ENCODE peak calls at places on chromosomes 1 and 21, in nine cellular contexts. Q, U, Y, N, T, R, P, L and M are unnamed samples.

GRCh38 chr1:117694543-117694942 is 88.7 kb downstream of the TENT5C start:
- DNase-seq in P (no peak), Q (no peak), N (no peak), T (no peak), U (no peak), Y (no peak), L (no peak), R (no peak), M (no peak)

GRCh38 chr1:53949023-53949611 is 3.0 kb downstream of the LRRC42 start:
- DNase-seq in R (peak), Q (peak), Y (peak), P (no peak), T (no peak), L (no peak), U (no peak), N (no peak), M (no peak)

GRCh38 chr1:151997284-151997570 is 3.6 kb upstream of the S100A10 start:
- DNase-seq in N (no peak), U (no peak), R (no peak), T (no peak), Y (no peak), Q (no peak), L (no peak), P (no peak), M (no peak)

GRCh38 chr1:101174722-101175121 is 62.1 kb upstream of the S1PR1 start:
- DNase-seq in L (no peak), R (no peak), U (no peak), Y (no peak), N (no peak), Q (no peak), T (no peak), P (no peak), M (peak)

GRCh38 chr1:85243336-85243735 is 16.1 kb downstream of the C1orf52 start:
- DNase-seq in R (no peak), P (no peak), U (no peak), L (no peak), Q (no peak), Y (no peak), T (no peak), N (no peak), M (no peak)

GRCh38 chr1:118535901-118536300 is 350.9 kb upstream of the SPAG17 start:
- DNase-seq in U (no peak), P (no peak), R (no peak), Y (no peak), Q (no peak), T (no peak), L (no peak), N (no peak), M (no peak)

GRCh38 chr1:8238141-8239038 is 79.5 kb upstream of the SLC45A1 start:
- DNase-seq in P (no peak), R (no peak), N (no peak), T (no peak), L (no peak), Q (no peak), Y (no peak), U (no peak), M (no peak)

GRCh38 chr1:20733361-20733975 is 965 bp upstream of the SH2D5 start:
- DNase-seq in T (no peak), Q (no peak), P (no peak), U (no peak), N (no peak), R (no peak), Y (no peak), L (no peak), M (no peak)

GRCh38 chr1:171769171-171769570 is 12.3 kb upstream of the METTL13 start:
- DNase-seq in L (no peak), Q (no peak), P (no peak), T (no peak), N (no peak), R (no peak), Y (no peak), U (no peak), M (no peak)

GRCh38 chr21:35202431-35202830 is 153.3 kb upstream of the RUNX1 start:
- DNase-seq in Y (no peak), L (no peak), P (no peak), N (no peak), U (no peak), T (no peak), R (no peak), Q (no peak), M (no peak)

GRCh38 chr1:36673207-36673606 is 190.5 kb upstream of the CSF3R start:
- DNase-seq in U (no peak), P (no peak), Y (no peak), N (peak), L (no peak), Q (no peak), R (no peak), T (no peak), M (no peak)

GRCh38 chr1:162854245-162854860 is 6.6 kb downstream of the CCDC190 start:
- DNase-seq in L (peak), T (no peak), Q (peak), N (no peak), Y (peak), U (peak), R (peak), P (peak), M (no peak)

GRCh38 chr1:228430243-228430642 is 13.6 kb upstream of the TRIM17 start:
- DNase-seq in Q (no peak), L (no peak), U (no peak), N (no peak), T (no peak), P (no peak), R (no peak), Y (no peak), M (no peak)

GRCh38 chr21:26320541-26320940 is 150.0 kb upstream of the APP start:
- DNase-seq in L (no peak), Y (no peak), N (no peak), Q (no peak), R (no peak), P (no peak), U (no peak), T (no peak), M (no peak)

GRCh38 chr1:198124665-198125064 is 32.1 kb upstream of the NEK7 start:
- DNase-seq in L (no peak), Q (no peak), N (no peak), R (no peak), Y (no peak), T (no peak), P (no peak), U (no peak), M (no peak)

GRCh38 chr21:41169258-41169576 is 1.3 kb downstream of the BACE2 start:
- DNase-seq in Q (no peak), T (no peak), L (no peak), R (no peak), N (no peak), U (no peak), Y (no peak), P (no peak), M (no peak)

GRCh38 chr21:21039624-21040023 is 41.4 kb downstream of the NCAM2 start:
- DNase-seq in U (no peak), R (no peak), N (no peak), P (no peak), Q (no peak), T (no peak), Y (no peak), L (no peak), M (no peak)

GRCh38 chr1:236041899-236042618 is 22.8 kb downstream of the NID1 start:
- DNase-seq in T (no peak), R (no peak), N (no peak), U (no peak), L (no peak), Y (no peak), P (no peak), Q (no peak), M (no peak)

GRCh38 chr1:233635765-233636502 is 22.0 kb downstream of the KCNK1 start:
- DNase-seq in T (no peak), N (no peak), Y (no peak), Q (peak), R (no peak), L (peak), P (no peak), U (no peak), M (no peak)

GRCh38 chr1:215682232-215682631 is 115.1 kb downstream of the KCTD3 start:
- DNase-seq in U (no peak), N (no peak), Q (no peak), P (no peak), L (no peak), Y (no peak), R (no peak), T (no peak), M (no peak)

GRCh38 chr1:63317007-63317813 is 5.2 kb upstream of the FOXD3 start:
- DNase-seq in P (no peak), Q (peak), N (no peak), Y (peak), R (no peak), T (peak), U (no peak), L (peak), M (peak)

GRCh38 chr1:232038704-232039103 is 412.1 kb downstream of the DISC1 start:
- DNase-seq in Y (no peak), T (no peak), P (no peak), U (no peak), L (no peak), R (no peak), Q (no peak), N (no peak), M (no peak)

GRCh38 chr1:226432586-226433360 is 24.9 kb upstream of the PARP1 start:
- DNase-seq in U (no peak), T (no peak), Q (no peak), N (peak), Y (no peak), L (no peak), R (no peak), P (no peak), M (no peak)

GRCh38 chr21:15688016-15688415 is 41.8 kb upstream of the USP25 start:
- DNase-seq in T (no peak), U (no peak), P (no peak), R (no peak), L (no peak), N (no peak), Q (no peak), Y (no peak), M (no peak)

GRCh38 chr1:29544406-29544805 is 308.1 kb downstream of the PTPRU start:
- DNase-seq in L (no peak), P (no peak), T (peak), Y (no peak), Q (no peak), R (no peak), U (no peak), N (no peak), M (no peak)

GRCh38 chr1:23452011-23452411 is 27.5 kb upstream of the TCEA3 start:
- DNase-seq in N (no peak), U (no peak), Q (no peak), P (peak), L (peak), Y (peak), R (no peak), T (no peak), M (peak)

GRCh38 chr21:46154155-46154954 is 1.0 kb downstream of the FTCD start:
- DNase-seq in R (peak), U (peak), N (peak), T (peak), P (no peak), Y (no peak), L (no peak), Q (peak), M (no peak)

GRCh38 chr1:86913399-86913895 is 479 bp downstream of the SELENOF start:
- DNase-seq in T (no peak), Q (peak), R (no peak), L (no peak), Y (peak), P (peak), N (no peak), U (no peak), M (no peak)

GRCh38 chr1:178503849-178504248 is 7.1 kb upstream of the CLEC20A start:
- DNase-seq in N (no peak), Q (no peak), L (no peak), U (no peak), R (no peak), P (no peak), Y (no peak), T (no peak), M (no peak)

GRCh38 chr1:167562697-167563096 is 9.1 kb upstream of the CREG1 start:
- DNase-seq in P (no peak), T (no peak), N (no peak), R (no peak), Y (no peak), U (no peak), L (no peak), Q (no peak), M (no peak)

GRCh38 chr1:232875536-232875935 is 70.3 kb downstream of the MAP10 start:
- DNase-seq in Q (no peak), N (no peak), T (no peak), U (no peak), R (no peak), L (no peak), P (no peak), Y (no peak), M (no peak)

GRCh38 chr1:110945626-110946025 is 18.1 kb downstream of the LRIF1 start:
- DNase-seq in Y (no peak), L (no peak), R (no peak), P (no peak), Q (no peak), T (no peak), N (no peak), U (no peak), M (no peak)

DNA sequence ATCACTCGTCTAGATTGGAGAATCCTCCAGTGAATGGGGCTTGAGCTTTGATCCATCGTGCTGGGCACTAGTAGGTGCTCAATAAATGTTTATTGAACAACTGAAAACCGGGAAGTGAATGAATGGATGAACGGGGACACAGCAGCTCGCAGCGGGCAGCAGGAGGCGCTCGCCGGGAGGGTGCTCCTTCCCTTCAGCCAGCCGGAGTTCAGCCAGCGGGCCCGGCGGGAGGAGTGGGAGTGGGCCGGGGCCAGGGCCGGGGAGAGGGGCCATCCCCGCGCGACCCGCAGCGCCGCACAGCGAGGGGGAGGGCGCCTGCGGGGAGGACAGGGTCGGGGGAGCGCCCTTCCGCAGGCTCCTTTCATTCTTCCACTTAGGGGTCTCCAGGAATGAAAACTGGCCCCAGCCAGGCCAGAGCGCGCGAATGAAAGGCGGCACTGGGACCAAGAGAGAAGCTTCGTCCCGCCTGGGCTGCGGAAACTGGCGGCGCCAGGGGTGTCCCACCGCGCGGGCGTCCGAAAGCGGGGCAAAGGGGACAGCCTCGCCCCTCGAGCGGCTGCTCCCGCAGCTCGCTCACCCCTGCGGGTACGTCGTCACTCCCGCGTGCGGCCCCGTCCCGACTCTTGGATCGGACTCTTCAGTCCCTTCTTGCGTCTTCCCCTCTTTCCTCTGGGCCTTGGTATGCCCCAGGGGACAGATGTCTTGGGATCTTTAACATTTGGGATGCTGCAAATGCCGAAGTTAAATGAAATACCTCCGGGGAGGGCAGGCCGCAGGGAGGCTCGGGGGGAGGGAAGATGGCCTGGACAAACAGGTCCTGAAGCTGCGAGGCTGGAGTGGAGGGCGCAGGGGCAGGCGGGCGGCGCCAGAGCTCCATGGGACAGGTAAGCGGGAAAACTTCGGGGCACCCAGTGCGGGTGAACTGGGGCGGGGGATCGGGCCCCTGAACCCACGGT is 3.6 kb upstream of the INAVA start:
- DNase-seq in R (no peak), T (no peak), Q (peak), Y (peak), U (no peak), L (peak), P (no peak), N (no peak), M (no peak)
- H3K27ac ChIP-seq in R (no peak), T (no peak), Q (peak), Y (peak), U (no peak), L (peak), P (no peak), N (no peak), M (peak)

DNA sequence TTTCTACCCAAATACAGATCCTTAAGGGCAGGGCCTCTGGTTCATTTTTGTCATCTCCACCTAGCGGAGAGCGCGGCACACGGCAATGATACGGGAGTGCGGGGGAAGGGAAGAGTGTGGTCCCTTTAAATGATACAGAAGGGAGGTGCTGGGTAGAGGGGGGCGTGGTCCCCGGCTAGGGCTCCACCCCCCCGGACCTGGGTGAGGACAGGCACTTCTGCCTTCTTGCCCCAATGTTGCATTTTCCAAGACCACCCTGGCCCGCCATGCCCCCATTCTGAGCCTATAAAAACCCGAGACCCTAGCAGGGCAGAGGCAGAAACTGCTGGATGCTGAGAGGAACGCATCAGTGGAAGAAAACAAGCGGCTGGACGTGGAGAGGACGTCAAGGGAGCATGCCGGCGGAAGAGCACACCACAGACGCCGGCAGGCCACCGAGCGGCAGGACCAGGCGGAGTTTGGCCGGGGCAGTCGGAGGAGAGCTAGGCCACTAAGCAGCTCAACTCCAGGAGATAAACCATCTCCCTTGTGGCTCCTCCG is 30.0 kb downstream of the LRRC3 start:
- DNase-seq in U (no peak), Q (peak), Y (no peak), N (no peak), R (no peak), L (peak), P (peak), T (no peak), M (no peak)
- H3K27ac ChIP-seq in U (no peak), Q (peak), Y (no peak), N (no peak), R (no peak), L (no peak), P (no peak), T (no peak), M (no peak)

GRCh38 chr1:94218332-94218731 is 19.1 kb downstream of the ARHGAP29 start:
- DNase-seq in R (no peak), T (no peak), L (no peak), N (no peak), Q (no peak), P (no peak), U (no peak), Y (no peak), M (no peak)
- H3K27ac ChIP-seq in R (peak), T (peak), L (peak), N (no peak), Q (no peak), P (no peak), U (no peak), Y (no peak), M (peak)

DNA sequence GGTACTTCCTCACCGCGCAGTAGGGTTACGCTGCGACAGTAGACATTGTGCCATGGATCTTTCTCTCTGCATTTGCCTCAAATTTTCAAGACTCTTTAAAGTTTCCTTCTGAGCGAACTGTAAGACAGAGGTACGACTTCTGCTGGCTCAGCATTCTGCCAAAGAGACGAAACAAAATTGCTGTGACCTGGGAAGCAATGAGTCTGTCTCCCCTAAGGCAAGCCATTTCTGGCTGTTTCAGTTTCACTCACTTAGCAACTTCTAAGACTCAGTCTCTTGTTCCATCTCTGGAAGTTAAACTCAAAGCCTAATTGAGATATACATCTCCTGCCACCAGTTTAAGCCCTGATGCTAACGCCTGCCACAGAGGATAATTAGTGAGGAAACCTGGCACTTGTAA is 510.9 kb upstream of the DAB1 start:
- DNase-seq in Q (no peak), U (no peak), R (no peak), P (no peak), L (no peak), N (no peak), T (no peak), Y (no peak), M (no peak)
- H3K27ac ChIP-seq in Q (no peak), U (no peak), R (no peak), P (no peak), L (no peak), N (no peak), T (no peak), Y (no peak), M (no peak)

GRCh38 chr1:11802616-11802972 is 3.2 kb downstream of the MTHFR start:
- DNase-seq in R (no peak), T (no peak), P (no peak), L (no peak), Q (peak), Y (no peak), U (no peak), N (no peak), M (no peak)
- H3K27ac ChIP-seq in R (peak), T (peak), P (peak), L (peak), Q (peak), Y (peak), U (peak), N (peak), M (no peak)

GRCh38 chr1:150507912-150508864 is at the start of gene ECM1:
- DNase-seq in Q (peak), P (no peak), N (no peak), U (peak), Y (peak), T (no peak), R (peak), L (no peak), M (no peak)
- H3K27ac ChIP-seq in Q (peak), P (no peak), N (peak), U (no peak), Y (no peak), T (peak), R (peak), L (peak), M (peak)

GRCh38 chr1:89761901-89762300 is 58.9 kb upstream of the LRRC8D start:
- DNase-seq in Q (no peak), R (no peak), Y (no peak), L (no peak), N (no peak), P (no peak), U (no peak), T (no peak), M (no peak)
- H3K27ac ChIP-seq in Q (no peak), R (peak), Y (no peak), L (no peak), N (no peak), P (no peak), U (no peak), T (peak), M (no peak)